ENCODE peak calls at places on chromosome 15, in four cellular contexts. R, L, C and G are unnamed samples.

GRCh38 chr15:64224508-64224907 is 61.7 kb upstream of the PPIB start:
- DNase-seq in R (peak), L (no peak), C (no peak), G (no peak)

GRCh38 chr15:55627730-55628368 is 39.7 kb upstream of the PYGO1 start:
- DNase-seq in R (no peak), L (peak), C (no peak), G (no peak)

GRCh38 chr15:61668444-61668843 is 391.8 kb downstream of the VPS13C start:
- DNase-seq in R (no peak), L (no peak), C (no peak), G (no peak)

GRCh38 chr15:66390670-66391069 is 4.0 kb downstream of the MAP2K1 start:
- DNase-seq in R (peak), L (no peak), C (no peak), G (peak)

GRCh38 chr15:94576889-94577533 is 345.6 kb downstream of the MCTP2 start:
- DNase-seq in R (peak), L (no peak), C (no peak), G (no peak)

GRCh38 chr15:28117591-28117990 is 18.5 kb upstream of the OCA2 start:
- DNase-seq in R (no peak), L (no peak), C (no peak), G (no peak)

GRCh38 chr15:31393441-31394091 is 66.9 kb downstream of the KLF13 start:
- DNase-seq in R (no peak), L (no peak), C (peak), G (no peak)

GRCh38 chr15:36905908-36906307 is 194.4 kb downstream of the MEIS2 start:
- DNase-seq in R (peak), L (no peak), C (peak), G (no peak)

GRCh38 chr15:58222698-58223097 is 84.5 kb downstream of the AQP9 start:
- DNase-seq in R (no peak), L (no peak), C (no peak), G (no peak)

GRCh38 chr15:29266052-29266572 is 3.5 kb downstream of the NSMCE3 start:
- DNase-seq in R (no peak), L (no peak), C (no peak), G (no peak)

GRCh38 chr15:60682115-60682514 is 203.2 kb upstream of the ICE2 start:
- DNase-seq in R (no peak), L (peak), C (no peak), G (no peak)

GRCh38 chr15:79919090-79919748 is 22.4 kb upstream of the MTHFS start:
- DNase-seq in R (no peak), L (no peak), C (peak), G (no peak)

GRCh38 chr15:22253676-22254408 is 173.5 kb downstream of the OR4M2 start:
- DNase-seq in R (no peak), L (no peak), C (no peak), G (peak)

GRCh38 chr15:44566176-44566575 is 29.2 kb downstream of the EIF3J start:
- DNase-seq in R (no peak), L (no peak), C (no peak), G (no peak)

GRCh38 chr15:35654334-35654733 is 108.4 kb upstream of the DPH6 start:
- DNase-seq in R (no peak), L (no peak), C (no peak), G (no peak)

GRCh38 chr15:77584201-77584600 is 48.5 kb downstream of the LINGO1 start:
- DNase-seq in R (no peak), L (no peak), C (peak), G (no peak)

GRCh38 chr15:60421544-60421943 is 23.8 kb upstream of the ANXA2 start:
- DNase-seq in R (no peak), L (no peak), C (no peak), G (no peak)

GRCh38 chr15:60520825-60521368 is 42.0 kb upstream of the ICE2 start:
- DNase-seq in R (peak), L (no peak), C (no peak), G (peak)

GRCh38 chr15:100284701-100285100 is 57.1 kb downstream of the ADAMTS17 start:
- DNase-seq in R (peak), L (no peak), C (no peak), G (no peak)

GRCh38 chr15:58454950-58455401 is 23.2 kb downstream of the LIPC start:
- DNase-seq in R (no peak), L (no peak), C (no peak), G (no peak)

GRCh38 chr15:85296615-85297402 is 83.6 kb upstream of the AKAP13 start:
- DNase-seq in R (peak), L (peak), C (peak), G (peak)

GRCh38 chr15:96322401-96323249 is 7.9 kb upstream of the NR2F2 start:
- DNase-seq in R (no peak), L (no peak), C (peak), G (no peak)

GRCh38 chr15:27747997-27748396 is 351.1 kb downstream of the OCA2 start:
- DNase-seq in R (no peak), L (no peak), C (no peak), G (no peak)

GRCh38 chr15:96273317-96274086 is 57.0 kb upstream of the NR2F2 start:
- DNase-seq in R (no peak), L (peak), C (no peak), G (no peak)

GRCh38 chr15:89401636-89402252 is 67.1 kb upstream of the POLG start:
- DNase-seq in R (no peak), L (no peak), C (no peak), G (no peak)

GRCh38 chr15:48352474-48353072 is 21.3 kb downstream of the DUT start:
- DNase-seq in R (peak), L (no peak), C (no peak), G (peak)

GRCh38 chr15:74752486-74753395 is 4.1 kb downstream of the CYP1A2 start:
- DNase-seq in R (no peak), L (peak), C (peak), G (no peak)

GRCh38 chr15:40232625-40233070 is 6.2 kb upstream of the PAK6 start:
- DNase-seq in R (no peak), L (no peak), C (no peak), G (no peak)
- H3K4me3 ChIP-seq in R (no peak), L (no peak), C (no peak), G (no peak)

GRCh38 chr15:50134524-50135024 is 15.5 kb upstream of the ATP8B4 start:
- DNase-seq in R (no peak), L (no peak), C (no peak), G (no peak)
- H3K4me3 ChIP-seq in R (no peak), L (no peak), C (no peak), G (no peak)

GRCh38 chr15:68814596-68814995 is 6.1 kb downstream of the ANP32A start:
- DNase-seq in R (no peak), L (no peak), C (no peak), G (no peak)
- H3K4me3 ChIP-seq in R (no peak), L (no peak), C (no peak), G (no peak)

GRCh38 chr15:42576776-42577175 is 1.4 kb downstream of the STARD9 start:
- DNase-seq in R (no peak), L (no peak), C (no peak), G (no peak)
- H3K4me3 ChIP-seq in R (no peak), L (peak), C (no peak), G (peak)

DNA sequence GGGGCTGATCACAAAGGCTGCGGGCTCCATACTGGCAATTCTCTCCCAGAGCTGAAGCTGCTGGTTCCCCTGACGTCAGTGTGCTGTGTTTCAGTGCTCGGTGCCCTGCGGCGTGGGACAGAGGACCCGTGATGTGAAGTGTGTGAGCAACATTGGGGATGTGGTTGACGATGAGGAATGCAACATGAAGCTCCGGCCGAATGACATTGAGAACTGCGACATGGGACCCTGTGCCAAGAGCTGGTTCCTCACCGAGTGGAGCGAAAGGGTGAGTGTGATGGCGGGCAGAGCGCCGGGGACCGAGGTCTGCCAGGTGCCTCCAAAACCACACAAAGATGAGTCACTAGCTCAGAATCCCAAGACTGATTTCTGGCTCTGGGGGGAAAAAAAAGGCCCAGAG is 62.0 kb upstream of the NR2E3 start:
- DNase-seq in R (no peak), L (peak), C (no peak), G (no peak)
- H3K4me3 ChIP-seq in R (no peak), L (peak), C (no peak), G (no peak)

GRCh38 chr15:42056934-42057743 is 36.3 kb upstream of the PLA2G4E start:
- DNase-seq in R (peak), L (peak), C (peak), G (no peak)

GRCh38 chr15:42058791-42059190 is 35.6 kb downstream of the PLA2G4D start:
- DNase-seq in R (no peak), L (no peak), C (no peak), G (no peak)

GRCh38 chr15:42060477-42060763 is 33.9 kb downstream of the PLA2G4D start:
- DNase-seq in R (no peak), L (no peak), C (no peak), G (no peak)

GRCh38 chr15:42059661-42060476 is 34.5 kb downstream of the PLA2G4D start:
- DNase-seq in R (peak), L (no peak), C (peak), G (no peak)

DNA sequence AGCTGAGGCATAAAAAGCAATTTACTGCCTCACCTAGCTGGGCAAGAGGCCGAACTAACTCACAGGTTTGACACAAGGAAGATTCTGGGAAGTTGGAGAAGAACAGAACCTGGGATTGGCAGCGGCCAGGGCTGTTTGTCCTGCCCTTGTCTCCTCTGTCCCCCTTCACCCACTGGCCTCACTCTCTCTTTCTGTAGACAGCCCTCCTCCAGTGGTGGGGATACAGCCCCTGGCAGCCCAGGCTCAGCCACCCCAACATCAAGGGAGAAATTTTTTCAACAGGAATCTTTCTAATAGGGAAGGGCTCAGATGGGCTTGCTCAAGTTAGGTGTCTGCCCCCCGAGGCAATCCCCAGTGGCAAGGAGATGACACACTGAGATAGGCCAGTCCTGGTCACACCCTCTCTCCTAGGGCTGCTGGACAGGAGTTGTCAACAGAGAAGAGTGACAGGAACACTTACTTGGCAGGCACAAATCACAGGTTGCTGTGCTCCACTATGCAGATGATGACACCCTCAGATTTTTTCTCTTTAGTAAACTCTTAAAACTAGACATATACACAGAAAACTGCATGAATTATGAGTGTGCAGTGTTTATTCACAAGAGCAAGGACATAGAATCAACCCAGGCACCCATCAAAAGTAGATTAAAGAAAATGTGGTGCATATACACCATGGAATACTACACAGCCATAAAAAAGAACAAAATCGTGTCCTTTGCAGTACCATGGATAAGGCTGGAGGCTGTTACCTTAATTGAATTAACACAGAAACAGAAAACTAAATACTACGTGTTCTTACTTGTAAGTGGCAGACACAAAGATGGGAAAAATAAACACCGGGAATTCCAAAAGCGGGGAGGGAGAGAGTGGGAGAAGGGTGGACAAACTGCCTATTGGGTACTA is 36.4 kb downstream of the PLA2G4D start:
- DNase-seq in R (peak), L (no peak), C (no peak), G (no peak)
- H3K4me3 ChIP-seq in R (no peak), L (no peak), C (no peak), G (no peak)

GRCh38 chr15:43522247-43522646 is 4.8 kb downstream of the MAP1A start:
- DNase-seq in R (no peak), L (no peak), C (no peak), G (no peak)

GRCh38 chr15:43518073-43518761 is 809 bp downstream of the MAP1A start:
- DNase-seq in R (no peak), L (no peak), C (no peak), G (no peak)

GRCh38 chr15:43521419-43521818 is 4.0 kb downstream of the MAP1A start:
- DNase-seq in R (no peak), L (no peak), C (no peak), G (no peak)

GRCh38 chr15:43519207-43519606 is 1.8 kb downstream of the MAP1A start:
- DNase-seq in R (no peak), L (no peak), C (no peak), G (no peak)

DNA sequence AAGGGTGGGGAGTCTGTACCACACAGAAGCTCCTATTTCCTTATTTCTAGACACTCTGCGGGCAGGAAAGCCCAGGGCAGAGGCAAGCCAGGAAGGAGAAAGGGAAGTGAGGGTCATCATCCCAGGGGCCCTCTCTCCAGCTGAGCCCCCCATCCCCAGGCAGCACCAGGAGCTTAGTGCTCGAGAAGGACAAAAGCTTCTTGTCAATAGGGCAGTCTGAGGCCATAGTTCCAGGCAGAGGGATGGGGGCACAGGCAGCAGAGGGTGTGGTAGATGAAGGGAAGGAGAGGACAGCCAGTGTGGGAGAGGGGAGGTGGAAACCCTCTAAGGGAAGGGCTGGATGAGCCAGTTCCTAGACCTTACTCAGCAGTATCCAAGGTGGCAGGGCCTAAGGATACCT is 2.7 kb downstream of the MAP1A start:
- DNase-seq in R (no peak), L (no peak), C (no peak), G (no peak)
- H3K4me3 ChIP-seq in R (no peak), L (no peak), C (no peak), G (no peak)